ENCODE peak calls at places on chromosome 2, in nine cellular contexts. One of them, this sample, is unnamed. For H3K9me3 and H3K79me2, the result is how much of the 10 kb centered on the place peaks cover.

GRCh38 chr2:141440072-141440635 is 690.7 kb downstream of the LRP1B start:
- DNase-seq in K562: no peak
- DNase-seq in OCI-LY7: no peak
- DNase-seq in neural progenitor cell: no peak
- DNase-seq in GM23248: no peak
- DNase-seq in PC-9: no peak
- DNase-seq in SK-N-SH: no peak
- DNase-seq in hepatocyte: no peak
- DNase-seq in Karpas-422: no peak
- DNase-seq in this sample: no peak

GRCh38 chr2:120856421-120856862 is 120.8 kb downstream of the GLI2 start:
- DNase-seq in K562: no peak
- DNase-seq in OCI-LY7: no peak
- DNase-seq in neural progenitor cell: peak
- DNase-seq in GM23248: peak
- DNase-seq in PC-9: peak
- DNase-seq in SK-N-SH: peak
- DNase-seq in hepatocyte: peak
- DNase-seq in Karpas-422: no peak
- DNase-seq in this sample: no peak

GRCh38 chr2:134083548-134083947 is 170.3 kb upstream of the MGAT5 start:
- DNase-seq in K562: no peak
- DNase-seq in OCI-LY7: no peak
- DNase-seq in neural progenitor cell: no peak
- DNase-seq in GM23248: no peak
- DNase-seq in PC-9: no peak
- DNase-seq in SK-N-SH: no peak
- DNase-seq in hepatocyte: no peak
- DNase-seq in Karpas-422: no peak
- DNase-seq in this sample: no peak

GRCh38 chr2:54708584-54709340 is 14.7 kb upstream of the EML6 start:
- DNase-seq in K562: no peak
- DNase-seq in OCI-LY7: peak
- DNase-seq in neural progenitor cell: peak
- DNase-seq in GM23248: peak
- DNase-seq in PC-9: peak
- DNase-seq in SK-N-SH: no peak
- DNase-seq in hepatocyte: peak
- DNase-seq in Karpas-422: peak
- DNase-seq in this sample: no peak

GRCh38 chr2:148853458-148853857 is 21.6 kb upstream of the KIF5C start:
- DNase-seq in K562: no peak
- DNase-seq in OCI-LY7: no peak
- DNase-seq in neural progenitor cell: no peak
- DNase-seq in GM23248: no peak
- DNase-seq in PC-9: no peak
- DNase-seq in SK-N-SH: no peak
- DNase-seq in hepatocyte: no peak
- DNase-seq in Karpas-422: no peak
- DNase-seq in this sample: no peak

GRCh38 chr2:73730810-73731209 is 6.3 kb downstream of the TPRKB start:
- DNase-seq in K562: no peak
- DNase-seq in OCI-LY7: no peak
- DNase-seq in neural progenitor cell: no peak
- DNase-seq in GM23248: no peak
- DNase-seq in PC-9: no peak
- DNase-seq in SK-N-SH: no peak
- DNase-seq in hepatocyte: no peak
- DNase-seq in Karpas-422: no peak
- DNase-seq in this sample: no peak

GRCh38 chr2:11203480-11203879 is 48.2 kb downstream of the SLC66A3 start:
- DNase-seq in K562: no peak
- DNase-seq in OCI-LY7: no peak
- DNase-seq in neural progenitor cell: no peak
- DNase-seq in GM23248: peak
- DNase-seq in PC-9: no peak
- DNase-seq in SK-N-SH: no peak
- DNase-seq in hepatocyte: no peak
- DNase-seq in Karpas-422: no peak
- DNase-seq in this sample: no peak

GRCh38 chr2:137178955-137179377 is 413.6 kb downstream of the THSD7B start:
- DNase-seq in K562: no peak
- DNase-seq in OCI-LY7: no peak
- DNase-seq in neural progenitor cell: no peak
- DNase-seq in GM23248: peak
- DNase-seq in PC-9: no peak
- DNase-seq in SK-N-SH: no peak
- DNase-seq in hepatocyte: no peak
- DNase-seq in Karpas-422: no peak
- DNase-seq in this sample: no peak

GRCh38 chr2:174863183-174863582 is 98.9 kb upstream of the CHRNA1 start:
- DNase-seq in K562: no peak
- DNase-seq in OCI-LY7: no peak
- DNase-seq in neural progenitor cell: no peak
- DNase-seq in GM23248: no peak
- DNase-seq in PC-9: no peak
- DNase-seq in SK-N-SH: no peak
- DNase-seq in hepatocyte: no peak
- DNase-seq in Karpas-422: no peak
- DNase-seq in this sample: no peak

GRCh38 chr2:48471048-48471474 is 58.9 kb upstream of the STON1 start:
- DNase-seq in K562: peak
- DNase-seq in OCI-LY7: no peak
- DNase-seq in neural progenitor cell: peak
- DNase-seq in GM23248: peak
- DNase-seq in PC-9: peak
- DNase-seq in SK-N-SH: peak
- DNase-seq in hepatocyte: peak
- DNase-seq in Karpas-422: no peak
- DNase-seq in this sample: no peak

GRCh38 chr2:227870710-227871374 is 589 bp upstream of the DAW1 start:
- DNase-seq in K562: no peak
- DNase-seq in OCI-LY7: no peak
- DNase-seq in neural progenitor cell: no peak
- DNase-seq in GM23248: peak
- DNase-seq in PC-9: peak
- DNase-seq in SK-N-SH: no peak
- DNase-seq in hepatocyte: peak
- DNase-seq in Karpas-422: no peak
- DNase-seq in this sample: no peak

GRCh38 chr2:72744049-72744448 is 81.8 kb downstream of the EXOC6B start:
- DNase-seq in K562: no peak
- DNase-seq in OCI-LY7: no peak
- DNase-seq in neural progenitor cell: no peak
- DNase-seq in GM23248: peak
- DNase-seq in PC-9: no peak
- DNase-seq in SK-N-SH: no peak
- DNase-seq in hepatocyte: no peak
- DNase-seq in Karpas-422: no peak
- DNase-seq in this sample: no peak

GRCh38 chr2:115160523-115161521 is 718.4 kb downstream of the DPP10 start:
- DNase-seq in K562: no peak
- DNase-seq in OCI-LY7: no peak
- DNase-seq in neural progenitor cell: peak
- DNase-seq in GM23248: no peak
- DNase-seq in PC-9: no peak
- DNase-seq in SK-N-SH: peak
- DNase-seq in hepatocyte: peak
- DNase-seq in Karpas-422: no peak
- DNase-seq in this sample: no peak

GRCh38 chr2:208363485-208363884 is 43.1 kb upstream of the PTH2R start:
- DNase-seq in K562: no peak
- DNase-seq in OCI-LY7: no peak
- DNase-seq in neural progenitor cell: no peak
- DNase-seq in GM23248: peak
- DNase-seq in PC-9: no peak
- DNase-seq in SK-N-SH: no peak
- DNase-seq in hepatocyte: no peak
- DNase-seq in Karpas-422: no peak
- DNase-seq in this sample: no peak

GRCh38 chr2:20829861-20830260 is 7.0 kb upstream of the LDAH start:
- DNase-seq in K562: no peak
- DNase-seq in OCI-LY7: no peak
- DNase-seq in neural progenitor cell: no peak
- DNase-seq in GM23248: no peak
- DNase-seq in PC-9: no peak
- DNase-seq in SK-N-SH: no peak
- DNase-seq in hepatocyte: no peak
- DNase-seq in Karpas-422: no peak
- DNase-seq in this sample: no peak

GRCh38 chr2:20836521-20836920 is 13.6 kb upstream of the LDAH start:
- DNase-seq in K562: no peak
- DNase-seq in OCI-LY7: no peak
- DNase-seq in neural progenitor cell: no peak
- DNase-seq in GM23248: no peak
- DNase-seq in PC-9: no peak
- DNase-seq in SK-N-SH: no peak
- DNase-seq in hepatocyte: no peak
- DNase-seq in Karpas-422: no peak
- DNase-seq in this sample: no peak

GRCh38 chr2:20839052-20839451 is 16.2 kb upstream of the LDAH start:
- DNase-seq in K562: no peak
- DNase-seq in OCI-LY7: no peak
- DNase-seq in neural progenitor cell: no peak
- DNase-seq in GM23248: no peak
- DNase-seq in PC-9: no peak
- DNase-seq in SK-N-SH: no peak
- DNase-seq in hepatocyte: no peak
- DNase-seq in Karpas-422: no peak
- DNase-seq in this sample: no peak

GRCh38 chr2:20838016-20838415 is 15.1 kb upstream of the LDAH start:
- DNase-seq in K562: no peak
- DNase-seq in OCI-LY7: no peak
- DNase-seq in neural progenitor cell: no peak
- DNase-seq in GM23248: no peak
- DNase-seq in PC-9: no peak
- DNase-seq in SK-N-SH: no peak
- DNase-seq in hepatocyte: no peak
- DNase-seq in Karpas-422: no peak
- DNase-seq in this sample: no peak

GRCh38 chr2:20834331-20834730 is 11.4 kb upstream of the LDAH start:
- DNase-seq in K562: no peak
- DNase-seq in OCI-LY7: no peak
- DNase-seq in neural progenitor cell: no peak
- DNase-seq in GM23248: no peak
- DNase-seq in PC-9: no peak
- DNase-seq in SK-N-SH: no peak
- DNase-seq in hepatocyte: no peak
- DNase-seq in Karpas-422: no peak
- DNase-seq in this sample: no peak
- H3K4me2 ChIP-seq in K562: no peak
- H3K4me2 ChIP-seq in OCI-LY7: no peak
- H3K4me2 ChIP-seq in neural progenitor cell: no peak
- H3K4me2 ChIP-seq in GM23248: no peak
- H3K4me2 ChIP-seq in PC-9: peak
- H3K4me2 ChIP-seq in SK-N-SH: no peak
- H3K4me2 ChIP-seq in hepatocyte: no peak
- H3K4me2 ChIP-seq in Karpas-422: no peak
- H3K4me2 ChIP-seq in this sample: no peak

GRCh38 chr2:14423145-14423906 is 209.2 kb upstream of the LRATD1 start:
- DNase-seq in K562: no peak
- DNase-seq in OCI-LY7: no peak
- DNase-seq in neural progenitor cell: no peak
- DNase-seq in GM23248: no peak
- DNase-seq in PC-9: no peak
- DNase-seq in SK-N-SH: no peak
- DNase-seq in hepatocyte: no peak
- DNase-seq in Karpas-422: no peak
- DNase-seq in this sample: no peak

GRCh38 chr2:14420851-14421250 is 211.7 kb upstream of the LRATD1 start:
- DNase-seq in K562: no peak
- DNase-seq in OCI-LY7: no peak
- DNase-seq in neural progenitor cell: no peak
- DNase-seq in GM23248: peak
- DNase-seq in PC-9: no peak
- DNase-seq in SK-N-SH: no peak
- DNase-seq in hepatocyte: no peak
- DNase-seq in Karpas-422: no peak
- DNase-seq in this sample: no peak

GRCh38 chr2:14424478-14425390 is 207.8 kb upstream of the LRATD1 start:
- DNase-seq in K562: no peak
- DNase-seq in OCI-LY7: no peak
- DNase-seq in neural progenitor cell: no peak
- DNase-seq in GM23248: no peak
- DNase-seq in PC-9: no peak
- DNase-seq in SK-N-SH: no peak
- DNase-seq in hepatocyte: no peak
- DNase-seq in Karpas-422: no peak
- DNase-seq in this sample: no peak

GRCh38 chr2:14425869-14426268 is 206.6 kb upstream of the LRATD1 start:
- DNase-seq in K562: no peak
- DNase-seq in OCI-LY7: no peak
- DNase-seq in neural progenitor cell: no peak
- DNase-seq in GM23248: no peak
- DNase-seq in PC-9: no peak
- DNase-seq in SK-N-SH: no peak
- DNase-seq in hepatocyte: no peak
- DNase-seq in Karpas-422: no peak
- DNase-seq in this sample: no peak

DNA sequence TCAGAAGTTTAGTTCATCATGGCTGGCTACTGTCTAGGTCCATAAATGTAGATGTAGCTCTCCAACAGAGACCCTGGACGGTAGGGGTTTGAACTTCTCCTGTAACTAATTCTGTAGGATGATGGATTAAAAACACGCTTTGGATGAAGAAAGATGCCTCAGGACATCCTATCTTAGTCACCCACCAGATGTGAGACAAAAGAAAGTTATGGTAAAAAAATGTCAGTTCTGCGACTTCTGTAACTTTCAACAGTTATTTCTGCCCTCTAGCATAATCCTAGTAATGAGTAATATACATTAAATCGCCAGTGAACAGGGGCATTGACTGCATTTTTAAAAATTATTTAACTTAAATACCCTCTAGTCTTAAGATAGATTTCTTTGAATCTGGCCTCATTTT is 210.1 kb upstream of the LRATD1 start:
- DNase-seq in K562: no peak
- DNase-seq in OCI-LY7: no peak
- DNase-seq in neural progenitor cell: no peak
- DNase-seq in GM23248: no peak
- DNase-seq in PC-9: no peak
- DNase-seq in SK-N-SH: no peak
- DNase-seq in hepatocyte: no peak
- DNase-seq in Karpas-422: no peak
- DNase-seq in this sample: no peak
- H3K9me3 ChIP-seq in K562: under half
- H3K9me3 ChIP-seq in OCI-LY7: under half
- H3K9me3 ChIP-seq in neural progenitor cell: under half
- H3K9me3 ChIP-seq in GM23248: under half
- H3K9me3 ChIP-seq in PC-9: under half
- H3K9me3 ChIP-seq in SK-N-SH: under half
- H3K9me3 ChIP-seq in hepatocyte: under half
- H3K9me3 ChIP-seq in Karpas-422: under half
- H3K9me3 ChIP-seq in this sample: under half

GRCh38 chr2:108786354-108787208 is at the start of gene CCDC138:
- DNase-seq in K562: peak
- DNase-seq in OCI-LY7: peak
- DNase-seq in neural progenitor cell: peak
- DNase-seq in GM23248: peak
- DNase-seq in PC-9: peak
- DNase-seq in SK-N-SH: peak
- DNase-seq in hepatocyte: peak
- DNase-seq in Karpas-422: peak
- DNase-seq in this sample: peak
- H3K79me2 ChIP-seq in K562: under half
- H3K79me2 ChIP-seq in OCI-LY7: under half
- H3K79me2 ChIP-seq in neural progenitor cell: under half
- H3K79me2 ChIP-seq in GM23248: under half
- H3K79me2 ChIP-seq in PC-9: under half
- H3K79me2 ChIP-seq in SK-N-SH: under half
- H3K79me2 ChIP-seq in hepatocyte: under half
- H3K79me2 ChIP-seq in Karpas-422: under half
- H3K79me2 ChIP-seq in this sample: half or more

GRCh38 chr2:222310747-222311320 is 12.0 kb upstream of the PAX3 start:
- DNase-seq in K562: no peak
- DNase-seq in OCI-LY7: no peak
- DNase-seq in neural progenitor cell: no peak
- DNase-seq in GM23248: no peak
- DNase-seq in PC-9: no peak
- DNase-seq in SK-N-SH: no peak
- DNase-seq in hepatocyte: no peak
- DNase-seq in Karpas-422: no peak
- DNase-seq in this sample: no peak
- H3K4me2 ChIP-seq in K562: no peak
- H3K4me2 ChIP-seq in OCI-LY7: no peak
- H3K4me2 ChIP-seq in neural progenitor cell: peak
- H3K4me2 ChIP-seq in GM23248: no peak
- H3K4me2 ChIP-seq in PC-9: no peak
- H3K4me2 ChIP-seq in SK-N-SH: no peak
- H3K4me2 ChIP-seq in hepatocyte: no peak
- H3K4me2 ChIP-seq in Karpas-422: no peak
- H3K4me2 ChIP-seq in this sample: no peak